ENCODE peak calls at places on chromosomes 2 and 18, in four cellular contexts. B is brain microvascular endothelial cell; H is tibial artery; E is CD8-positive, alpha-beta T cell. X is an unnamed sample. For H3K36me3, the result is how much of the 10 kb centered on the place peaks cover.

GRCh38 chr2:101082993-101083392 is 68.2 kb downstream of the TBC1D8 start:
- DNase-seq in H (no peak), B (no peak), E (no peak), X (no peak)

GRCh38 chr18:75376004-75376403 is 51.5 kb downstream of the SMIM21 start:
- DNase-seq in H (no peak), B (no peak), E (no peak), X (no peak)

GRCh38 chr2:28454016-28454930 is 41.6 kb upstream of the PLB1 start:
- DNase-seq in E (no peak), B (peak), H (no peak), X (no peak)

GRCh38 chr18:3175195-3175758 is 44.5 kb downstream of the MYOM1 start:
- DNase-seq in B (no peak), H (no peak), E (no peak), X (no peak)

GRCh38 chr2:2636813-2637212 is 305.7 kb upstream of the MYT1L start:
- DNase-seq in H (no peak), B (no peak), E (no peak), X (no peak)

GRCh38 chr2:165637396-165637795 is 156.7 kb downstream of the GALNT3 start:
- DNase-seq in B (no peak), H (no peak), E (no peak), X (no peak)

GRCh38 chr2:213167559-213167958 is 16.1 kb upstream of the IKZF2 start:
- DNase-seq in H (no peak), E (no peak), B (no peak), X (no peak)

GRCh38 chr2:168583710-168584521 is 127.8 kb downstream of the CERS6 start:
- DNase-seq in E (no peak), B (peak), H (no peak), X (no peak)

GRCh38 chr18:49597152-49597551 is 35.3 kb downstream of the LIPG start:
- DNase-seq in H (no peak), E (no peak), B (no peak), X (no peak)

GRCh38 chr18:28009589-28009988 is 167.3 kb downstream of the CDH2 start:
- DNase-seq in E (no peak), H (no peak), B (no peak), X (no peak)

GRCh38 chr2:85854166-85854509 is 34.7 kb downstream of the ST3GAL5 start:
- DNase-seq in B (no peak), H (no peak), E (no peak), X (no peak)

GRCh38 chr2:35538796-35539195 is 816.8 kb upstream of the CRIM1 start:
- DNase-seq in H (no peak), B (no peak), E (no peak), X (no peak)

GRCh38 chr2:181991171-181991885 is 5.7 kb downstream of the PPP1R1C start:
- DNase-seq in E (no peak), B (no peak), H (no peak), X (no peak)

GRCh38 chr2:174629514-174629913 is 31.9 kb upstream of the WIPF1 start:
- DNase-seq in E (no peak), H (no peak), B (no peak), X (no peak)

GRCh38 chr2:134372611-134373131 is 118.8 kb downstream of the MGAT5 start:
- DNase-seq in E (no peak), H (no peak), B (peak), X (no peak)

GRCh38 chr2:189997016-189997415 is 65.5 kb downstream of the MSTN start:
- DNase-seq in B (no peak), H (no peak), E (no peak), X (no peak)

GRCh38 chr2:140023291-140023690 is 1243.1 kb upstream of the NXPH2 start:
- DNase-seq in H (no peak), B (no peak), E (no peak), X (no peak)

GRCh38 chr18:54173250-54173649 is 51.2 kb downstream of the MBD2 start:
- DNase-seq in E (no peak), B (no peak), H (no peak), X (no peak)

GRCh38 chr2:124318913-124319312 is 293.8 kb downstream of the CNTNAP5 start:
- DNase-seq in E (no peak), B (no peak), H (no peak), X (no peak)

GRCh38 chr2:170518911-170519310 is 196.2 kb upstream of the SP5 start:
- DNase-seq in B (no peak), E (no peak), H (no peak), X (no peak)

GRCh38 chr2:168567840-168568239 is 111.8 kb downstream of the CERS6 start:
- DNase-seq in B (no peak), H (no peak), E (no peak), X (no peak)

GRCh38 chr2:38121481-38121880 is 45.5 kb upstream of the CYP1B1 start:
- DNase-seq in H (no peak), B (no peak), E (no peak), X (no peak)

GRCh38 chr2:109304731-109305470 is 175.9 kb downstream of the SH3RF3 start:
- DNase-seq in B (no peak), E (no peak), H (no peak), X (peak)

GRCh38 chr2:317501-318424 is 29.9 kb upstream of the ALKAL2 start:
- DNase-seq in H (no peak), E (no peak), B (peak), X (no peak)

GRCh38 chr2:147632193-147632592 is 212.6 kb upstream of the ACVR2A start:
- DNase-seq in H (no peak), B (no peak), E (no peak), X (no peak)

GRCh38 chr2:119488245-119489182 is 35.8 kb downstream of the SCTR start:
- DNase-seq in H (peak), B (no peak), E (no peak), X (no peak)
- TF ChIP-seq CTCF in H (no peak), B (no peak), E (no peak), X (no peak)

DNA sequence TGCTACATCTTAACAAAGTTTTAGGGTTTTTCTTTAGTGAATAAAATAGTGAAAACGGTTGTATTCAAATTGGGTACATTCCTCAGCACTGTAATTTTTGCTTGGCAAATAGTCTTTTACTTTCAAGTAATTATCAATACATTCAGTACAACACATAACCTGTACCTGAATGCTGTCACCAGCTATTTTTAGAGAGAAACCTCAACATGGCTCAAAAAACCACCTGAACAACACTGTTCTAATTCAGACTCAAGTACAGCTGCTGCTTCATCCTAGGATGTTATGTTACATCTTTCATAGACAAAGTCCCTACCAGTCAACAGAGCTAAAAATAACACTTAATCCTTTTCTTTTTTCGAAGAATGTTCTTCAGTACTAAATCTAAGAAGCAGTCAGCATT is 20.6 kb downstream of the PDIA6 start:
- DNase-seq in B (no peak), H (no peak), E (no peak), X (no peak)
- H3K36me3 ChIP-seq in B (half or more), H (half or more), E (under half), X (half or more)

GRCh38 chr2:126999342-126999741 is 100.7 kb downstream of the TEX51 start:
- DNase-seq in H (no peak), E (no peak), B (no peak), X (no peak)
- TF ChIP-seq CTCF in H (no peak), E (no peak), B (no peak), X (no peak)

GRCh38 chr18:79717059-79717458 is 37.5 kb downstream of the CTDP1 start:
- DNase-seq in B (no peak), E (no peak), H (no peak), X (no peak)
- H3K36me3 ChIP-seq in B (under half), E (under half), H (half or more), X (under half)

DNA sequence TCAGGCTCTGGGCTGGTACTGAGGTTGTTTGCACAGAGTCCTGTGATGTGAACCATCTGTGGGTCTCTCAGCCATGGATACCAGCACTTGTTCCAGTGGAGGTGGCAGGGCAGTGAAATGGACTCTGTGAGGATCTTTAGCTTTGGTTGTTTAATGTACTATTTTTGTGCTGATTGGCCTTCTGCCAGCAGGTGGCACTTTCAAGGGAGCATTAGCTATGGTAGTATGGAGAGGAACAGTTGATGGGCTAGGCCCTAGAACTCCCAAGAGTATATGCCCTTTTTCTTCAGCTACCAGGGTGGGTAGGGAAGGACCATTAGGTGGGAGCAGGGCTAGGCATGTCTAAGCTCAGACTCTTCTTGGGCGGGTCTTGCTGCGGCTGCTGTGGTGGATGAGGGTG is 257.0 kb upstream of the GYPC start:
- DNase-seq in H (no peak), B (no peak), E (no peak), X (no peak)
- TF ChIP-seq CTCF in H (no peak), B (no peak), E (no peak), X (no peak)